ENCODE peak calls at places on chromosomes 3 and 15, in five cellular contexts. One of them, this sample, is unnamed.

GRCh38 chr3:146781606-146782005 is 176.5 kb upstream of the PLSCR5 start:
- DNase-seq in activated naive CD4-positive, alpha-beta T cell treated with anti-CD3 and anti-CD28 coated beads, Interleukin-2, amount 50 U/mL, for 16 hours: no peak
- DNase-seq in OCI-LY7: no peak
- DNase-seq in fibroblast of mammary gland: peak
- DNase-seq in stimulated activated naive B cell treated with anti-CD40 and anti-IgM and Interleukin-4, amounts not matched to agents 10 μg/mL and 1 μg/mL and 100 μg/mL, for 72 hours: no peak
- DNase-seq in this sample: no peak

GRCh38 chr3:125378762-125379161 is 3.6 kb upstream of the ZNF148 start:
- DNase-seq in OCI-LY7: no peak
- DNase-seq in fibroblast of mammary gland: no peak
- DNase-seq in activated naive CD4-positive, alpha-beta T cell treated with anti-CD3 and anti-CD28 coated beads, Interleukin-2, amount 50 U/mL, for 16 hours: no peak
- DNase-seq in stimulated activated naive B cell treated with anti-CD40 and anti-IgM and Interleukin-4, amounts not matched to agents 10 μg/mL and 1 μg/mL and 100 μg/mL, for 72 hours: no peak
- DNase-seq in this sample: no peak

GRCh38 chr3:194748229-194748628 is 62.5 kb downstream of the FAM43A start:
- DNase-seq in OCI-LY7: no peak
- DNase-seq in stimulated activated naive B cell treated with anti-CD40 and anti-IgM and Interleukin-4, amounts not matched to agents 10 μg/mL and 1 μg/mL and 100 μg/mL, for 72 hours: no peak
- DNase-seq in activated naive CD4-positive, alpha-beta T cell treated with anti-CD3 and anti-CD28 coated beads, Interleukin-2, amount 50 U/mL, for 16 hours: no peak
- DNase-seq in fibroblast of mammary gland: no peak
- DNase-seq in this sample: no peak

GRCh38 chr3:197882580-197882979 is 67.4 kb upstream of the RPL35A start:
- DNase-seq in activated naive CD4-positive, alpha-beta T cell treated with anti-CD3 and anti-CD28 coated beads, Interleukin-2, amount 50 U/mL, for 16 hours: no peak
- DNase-seq in OCI-LY7: no peak
- DNase-seq in stimulated activated naive B cell treated with anti-CD40 and anti-IgM and Interleukin-4, amounts not matched to agents 10 μg/mL and 1 μg/mL and 100 μg/mL, for 72 hours: no peak
- DNase-seq in fibroblast of mammary gland: no peak
- DNase-seq in this sample: no peak

GRCh38 chr15:39092761-39093160 is 488.1 kb upstream of the THBS1 start:
- DNase-seq in fibroblast of mammary gland: no peak
- DNase-seq in OCI-LY7: no peak
- DNase-seq in activated naive CD4-positive, alpha-beta T cell treated with anti-CD3 and anti-CD28 coated beads, Interleukin-2, amount 50 U/mL, for 16 hours: no peak
- DNase-seq in stimulated activated naive B cell treated with anti-CD40 and anti-IgM and Interleukin-4, amounts not matched to agents 10 μg/mL and 1 μg/mL and 100 μg/mL, for 72 hours: no peak
- DNase-seq in this sample: no peak

GRCh38 chr15:29270169-29270955 is 740 bp upstream of the NSMCE3 start:
- DNase-seq in OCI-LY7: peak
- DNase-seq in fibroblast of mammary gland: peak
- DNase-seq in activated naive CD4-positive, alpha-beta T cell treated with anti-CD3 and anti-CD28 coated beads, Interleukin-2, amount 50 U/mL, for 16 hours: no peak
- DNase-seq in stimulated activated naive B cell treated with anti-CD40 and anti-IgM and Interleukin-4, amounts not matched to agents 10 μg/mL and 1 μg/mL and 100 μg/mL, for 72 hours: no peak
- DNase-seq in this sample: peak

GRCh38 chr3:185746470-185746869 is 78.4 kb downstream of the IGF2BP2 start:
- DNase-seq in stimulated activated naive B cell treated with anti-CD40 and anti-IgM and Interleukin-4, amounts not matched to agents 10 μg/mL and 1 μg/mL and 100 μg/mL, for 72 hours: no peak
- DNase-seq in fibroblast of mammary gland: no peak
- DNase-seq in activated naive CD4-positive, alpha-beta T cell treated with anti-CD3 and anti-CD28 coated beads, Interleukin-2, amount 50 U/mL, for 16 hours: no peak
- DNase-seq in OCI-LY7: no peak
- DNase-seq in this sample: no peak

GRCh38 chr3:175475765-175476164 is 616.6 kb downstream of the NAALADL2 start:
- DNase-seq in stimulated activated naive B cell treated with anti-CD40 and anti-IgM and Interleukin-4, amounts not matched to agents 10 μg/mL and 1 μg/mL and 100 μg/mL, for 72 hours: no peak
- DNase-seq in activated naive CD4-positive, alpha-beta T cell treated with anti-CD3 and anti-CD28 coated beads, Interleukin-2, amount 50 U/mL, for 16 hours: no peak
- DNase-seq in OCI-LY7: no peak
- DNase-seq in fibroblast of mammary gland: no peak
- DNase-seq in this sample: no peak

GRCh38 chr15:98718426-98719168 is 70.3 kb downstream of the IGF1R start:
- DNase-seq in stimulated activated naive B cell treated with anti-CD40 and anti-IgM and Interleukin-4, amounts not matched to agents 10 μg/mL and 1 μg/mL and 100 μg/mL, for 72 hours: no peak
- DNase-seq in OCI-LY7: no peak
- DNase-seq in fibroblast of mammary gland: peak
- DNase-seq in activated naive CD4-positive, alpha-beta T cell treated with anti-CD3 and anti-CD28 coated beads, Interleukin-2, amount 50 U/mL, for 16 hours: no peak
- DNase-seq in this sample: no peak

GRCh38 chr15:66876731-66877545 is 174.9 kb downstream of the SMAD6 start:
- DNase-seq in OCI-LY7: no peak
- DNase-seq in fibroblast of mammary gland: no peak
- DNase-seq in activated naive CD4-positive, alpha-beta T cell treated with anti-CD3 and anti-CD28 coated beads, Interleukin-2, amount 50 U/mL, for 16 hours: no peak
- DNase-seq in stimulated activated naive B cell treated with anti-CD40 and anti-IgM and Interleukin-4, amounts not matched to agents 10 μg/mL and 1 μg/mL and 100 μg/mL, for 72 hours: no peak
- DNase-seq in this sample: no peak

GRCh38 chr15:90885432-90886290 is 1.4 kb downstream of the FES start:
- DNase-seq in fibroblast of mammary gland: peak
- DNase-seq in activated naive CD4-positive, alpha-beta T cell treated with anti-CD3 and anti-CD28 coated beads, Interleukin-2, amount 50 U/mL, for 16 hours: peak
- DNase-seq in stimulated activated naive B cell treated with anti-CD40 and anti-IgM and Interleukin-4, amounts not matched to agents 10 μg/mL and 1 μg/mL and 100 μg/mL, for 72 hours: peak
- DNase-seq in OCI-LY7: peak
- DNase-seq in this sample: peak

GRCh38 chr15:31740203-31740602 is 290.1 kb upstream of the CHRNA7 start:
- DNase-seq in activated naive CD4-positive, alpha-beta T cell treated with anti-CD3 and anti-CD28 coated beads, Interleukin-2, amount 50 U/mL, for 16 hours: no peak
- DNase-seq in OCI-LY7: no peak
- DNase-seq in fibroblast of mammary gland: peak
- DNase-seq in stimulated activated naive B cell treated with anti-CD40 and anti-IgM and Interleukin-4, amounts not matched to agents 10 μg/mL and 1 μg/mL and 100 μg/mL, for 72 hours: no peak
- DNase-seq in this sample: no peak

GRCh38 chr3:98741121-98741716 is 21.9 kb upstream of the ST3GAL6 start:
- DNase-seq in OCI-LY7: no peak
- DNase-seq in fibroblast of mammary gland: no peak
- DNase-seq in activated naive CD4-positive, alpha-beta T cell treated with anti-CD3 and anti-CD28 coated beads, Interleukin-2, amount 50 U/mL, for 16 hours: no peak
- DNase-seq in stimulated activated naive B cell treated with anti-CD40 and anti-IgM and Interleukin-4, amounts not matched to agents 10 μg/mL and 1 μg/mL and 100 μg/mL, for 72 hours: no peak
- DNase-seq in this sample: no peak

GRCh38 chr15:98583758-98584157 is 64.6 kb upstream of the IGF1R start:
- DNase-seq in activated naive CD4-positive, alpha-beta T cell treated with anti-CD3 and anti-CD28 coated beads, Interleukin-2, amount 50 U/mL, for 16 hours: no peak
- DNase-seq in stimulated activated naive B cell treated with anti-CD40 and anti-IgM and Interleukin-4, amounts not matched to agents 10 μg/mL and 1 μg/mL and 100 μg/mL, for 72 hours: no peak
- DNase-seq in OCI-LY7: no peak
- DNase-seq in fibroblast of mammary gland: no peak
- DNase-seq in this sample: no peak

GRCh38 chr3:108097326-108098035 is 6.7 kb upstream of the CD47 start:
- DNase-seq in OCI-LY7: no peak
- DNase-seq in activated naive CD4-positive, alpha-beta T cell treated with anti-CD3 and anti-CD28 coated beads, Interleukin-2, amount 50 U/mL, for 16 hours: no peak
- DNase-seq in stimulated activated naive B cell treated with anti-CD40 and anti-IgM and Interleukin-4, amounts not matched to agents 10 μg/mL and 1 μg/mL and 100 μg/mL, for 72 hours: no peak
- DNase-seq in fibroblast of mammary gland: no peak
- DNase-seq in this sample: no peak

This sample was measured in germinal center.